ENCODE peak calls at places on chromosome 7, in five cellular contexts. L, X, U, D and C are unnamed samples. For H3K4me1, the result is how much of the 10 kb centered on the place peaks cover.

GRCh38 chr7:100370303-100370702 is 3.0 kb upstream of the PILRA start:
- DNase-seq in D (no peak), U (no peak), L (no peak), X (peak), C (no peak)

GRCh38 chr7:149103424-149103823 is 12.9 kb upstream of the ZNF786 start:
- DNase-seq in D (no peak), L (no peak), X (no peak), U (no peak), C (no peak)

GRCh38 chr7:131546126-131546525 is 10.3 kb downstream of the PODXL start:
- DNase-seq in L (no peak), D (no peak), U (no peak), X (no peak), C (peak)

GRCh38 chr7:1705856-1706255 is 35.8 kb downstream of the ELFN1 start:
- DNase-seq in L (no peak), X (no peak), D (no peak), U (no peak), C (no peak)

GRCh38 chr7:148987751-148988512 is 40.4 kb downstream of the PDIA4 start:
- DNase-seq in X (no peak), U (peak), L (no peak), D (no peak), C (no peak)

GRCh38 chr7:630111-630511 is 96.4 kb upstream of the DNAAF5 start:
- DNase-seq in L (no peak), X (no peak), D (no peak), U (no peak), C (no peak)

GRCh38 chr7:135825406-135825805 is 76.8 kb upstream of the FAM180A start:
- DNase-seq in L (no peak), U (no peak), X (no peak), D (no peak), C (no peak)

GRCh38 chr7:143172354-143172753 is 10.9 kb upstream of the TAS2R39 start:
- DNase-seq in U (no peak), D (no peak), X (no peak), L (no peak), C (peak)

GRCh38 chr7:87345962-87346371 is 503 bp downstream of the CROT start:
- DNase-seq in X (no peak), U (peak), L (no peak), D (no peak), C (no peak)

GRCh38 chr7:104878577-104878976 is 135.4 kb upstream of the KMT2E start:
- DNase-seq in X (no peak), U (no peak), L (no peak), D (no peak), C (no peak)

GRCh38 chr7:26305869-26306665 is 14.4 kb downstream of the SNX10 start:
- DNase-seq in X (no peak), D (no peak), L (no peak), U (no peak), C (no peak)

GRCh38 chr7:44867073-44867990 is 18.0 kb downstream of the PURB start:
- DNase-seq in X (no peak), D (peak), L (no peak), U (peak), C (no peak)

GRCh38 chr7:36781011-36781738 is 56.9 kb upstream of the AOAH start:
- DNase-seq in D (no peak), U (no peak), L (no peak), X (no peak), C (no peak)

GRCh38 chr7:121504478-121504877 is 108.4 kb upstream of the FAM3C start:
- DNase-seq in L (no peak), X (no peak), U (peak), D (no peak), C (no peak)

GRCh38 chr7:149196151-149196704 is 882 bp downstream of the ZNF282 start:
- DNase-seq in L (no peak), D (no peak), X (no peak), U (no peak), C (peak)

GRCh38 chr7:438361-438760 is 81.3 kb downstream of the PDGFA start:
- DNase-seq in D (no peak), U (no peak), X (no peak), L (no peak), C (no peak)

GRCh38 chr7:1640376-1641172 is 29.5 kb upstream of the ELFN1 start:
- DNase-seq in L (no peak), X (no peak), U (no peak), D (no peak), C (no peak)

GRCh38 chr7:55690-56248 is 136.6 kb upstream of the FAM20C start:
- DNase-seq in L (no peak), D (no peak), X (no peak), U (no peak), C (no peak)

GRCh38 chr7:34036069-34036920 is 131.0 kb downstream of the BMPER start:
- DNase-seq in D (no peak), U (peak), L (no peak), X (no peak), C (peak)

GRCh38 chr7:90834771-90835170 is 238.7 kb downstream of the CDK14 start:
- DNase-seq in L (no peak), U (no peak), X (no peak), D (no peak), C (no peak)

GRCh38 chr7:88985309-88985708 is 189.8 kb upstream of the TEX47 start:
- DNase-seq in X (no peak), L (no peak), D (no peak), U (no peak), C (no peak)

GRCh38 chr7:122535086-122535485 is 163.8 kb downstream of the RNF133 start:
- DNase-seq in D (no peak), X (no peak), L (no peak), U (no peak), C (no peak)

GRCh38 chr7:105896407-105896842 is 20.0 kb upstream of the ATXN7L1 start:
- DNase-seq in D (no peak), X (no peak), L (no peak), U (peak), C (peak)

GRCh38 chr7:16616542-16616941 is 29.0 kb downstream of the ANKMY2 start:
- DNase-seq in X (no peak), L (no peak), U (no peak), D (no peak), C (no peak)

GRCh38 chr7:23597908-23598224 is 684 bp downstream of the CCDC126 start:
- DNase-seq in X (no peak), D (no peak), L (no peak), U (no peak), C (no peak)

GRCh38 chr7:46855851-46856250 is 726.1 kb downstream of the TNS3 start:
- DNase-seq in X (no peak), L (no peak), U (no peak), D (no peak), C (no peak)

GRCh38 chr7:157764193-157764592 is 427.4 kb downstream of the DNAJB6 start:
- DNase-seq in L (no peak), D (no peak), U (no peak), X (no peak), C (no peak)

GRCh38 chr7:74284781-74285259 is 4.4 kb upstream of the CLIP2 start:
- DNase-seq in X (no peak), U (peak), D (no peak), L (no peak), C (peak)

GRCh38 chr7:74287303-74288033 is 1.7 kb upstream of the CLIP2 start:
- DNase-seq in D (no peak), U (no peak), L (no peak), X (no peak), C (peak)

GRCh38 chr7:74283858-74284447 is 5.3 kb upstream of the CLIP2 start:
- DNase-seq in U (no peak), X (no peak), L (no peak), D (no peak), C (no peak)

GRCh38 chr7:74288034-74288881 is 949 bp upstream of the CLIP2 start:
- DNase-seq in D (no peak), L (no peak), U (no peak), X (no peak), C (no peak)

GRCh38 chr7:74286131-74286530 is 3.1 kb upstream of the CLIP2 start:
- DNase-seq in X (no peak), U (no peak), D (no peak), L (no peak), C (no peak)
- H3K4me1 ChIP-seq in X (under half), U (under half), D (under half), L (under half), C (under half)

DNA sequence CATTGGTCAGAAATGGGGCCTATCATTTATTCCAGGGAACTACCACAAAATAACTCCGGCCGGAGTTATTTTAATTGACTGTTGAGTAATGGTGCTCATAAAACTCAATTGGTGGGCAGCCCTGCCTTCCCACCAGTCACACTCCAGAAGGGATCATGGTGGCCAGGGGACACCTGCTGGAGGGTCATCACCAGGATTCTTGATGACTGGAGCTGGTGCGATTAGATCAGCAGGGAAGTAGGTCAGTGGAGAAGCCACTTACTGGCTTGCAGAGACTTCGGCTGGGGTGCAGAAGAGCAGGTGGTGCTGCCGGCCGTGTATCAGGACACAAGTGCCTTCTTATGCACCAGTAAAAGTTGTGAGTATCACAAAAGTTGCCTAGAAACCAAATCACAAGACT is 82.6 kb upstream of the CHCHD3 start:
- DNase-seq in X (no peak), D (no peak), L (no peak), U (no peak), C (no peak)
- TF ChIP-seq CTCF in X (no peak), D (no peak), L (no peak), U (no peak), C (no peak)

GRCh38 chr7:43649755-43650274 is 66.9 kb downstream of the STK17A start:
- DNase-seq in D (no peak), L (no peak), U (no peak), X (no peak), C (peak)
- H3K4me1 ChIP-seq in D (half or more), L (half or more), U (under half), X (under half), C (under half)

DNA sequence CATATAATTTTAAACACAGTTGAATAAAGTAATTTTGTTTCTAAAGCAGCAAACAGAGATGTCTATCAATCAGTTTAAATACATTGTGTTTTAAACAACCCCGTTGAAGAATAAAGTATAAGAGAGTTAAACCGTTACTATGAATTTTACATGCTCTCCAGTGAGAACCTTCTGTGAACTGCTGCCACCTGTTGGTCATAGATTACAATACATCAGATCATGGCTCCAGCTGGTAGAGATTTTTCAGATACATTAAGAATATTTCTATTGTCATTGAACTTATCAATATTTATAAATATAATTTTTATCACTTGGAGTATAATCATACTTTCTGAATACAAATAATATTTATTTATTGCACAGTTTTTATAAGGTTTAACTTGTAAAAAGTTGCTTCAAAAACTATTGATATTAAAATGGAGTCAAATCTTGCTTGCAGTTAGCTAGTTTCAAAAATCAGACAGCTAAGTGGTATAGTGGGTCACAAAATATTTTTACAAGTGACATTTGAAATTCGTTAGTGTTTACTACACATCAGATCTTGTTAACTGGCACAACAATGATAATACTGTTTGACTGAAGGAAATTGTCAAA is 561.1 kb upstream of the PHF14 start:
- DNase-seq in X (no peak), L (peak), U (peak), D (peak), C (no peak)
- TF ChIP-seq CTCF in X (no peak), L (peak), U (peak), D (peak), C (peak)

GRCh38 chr7:2823124-2823523 is 21.0 kb downstream of the GNA12 start:
- DNase-seq in L (no peak), D (no peak), X (no peak), U (no peak), C (no peak)

GRCh38 chr7:2821842-2822507 is 22.1 kb downstream of the GNA12 start:
- DNase-seq in U (no peak), X (no peak), D (no peak), L (no peak), C (no peak)

GRCh38 chr7:2825595-2826227 is 18.4 kb downstream of the GNA12 start:
- DNase-seq in X (no peak), L (no peak), U (no peak), D (no peak), C (no peak)

GRCh38 chr7:2824678-2825461 is 19.2 kb downstream of the GNA12 start:
- DNase-seq in X (peak), U (no peak), D (no peak), L (no peak), C (no peak)

DNA sequence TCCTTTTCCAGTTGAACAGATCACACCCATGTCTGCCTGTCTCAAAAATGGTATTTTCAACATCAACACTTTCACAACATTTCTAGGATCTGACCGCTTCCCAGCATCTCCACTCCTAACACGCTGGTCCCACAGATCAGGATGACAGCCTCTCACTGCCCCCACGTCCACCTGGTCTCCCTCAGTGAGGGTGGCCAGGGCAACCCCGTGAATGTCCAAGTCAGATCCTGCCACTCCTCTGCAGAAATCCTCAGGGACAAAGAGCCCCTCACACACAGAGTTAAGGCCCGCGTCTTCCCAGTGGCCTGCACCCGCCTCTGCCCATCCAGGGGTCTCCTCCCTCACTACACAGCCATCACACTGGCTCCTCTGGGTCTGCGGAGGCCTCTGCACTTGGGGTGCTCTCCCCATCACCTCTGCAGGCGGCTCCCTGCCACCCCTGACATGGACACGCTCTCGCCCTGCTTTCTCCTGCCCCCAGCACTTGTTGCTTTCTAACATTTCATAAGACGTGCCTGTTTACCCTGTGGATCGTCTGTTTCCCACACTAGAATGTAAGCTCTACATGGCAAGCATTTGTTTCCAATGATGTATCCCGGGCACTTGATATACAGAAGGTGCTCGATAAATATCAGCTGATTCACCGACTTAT is 20.0 kb downstream of the GNA12 start:
- DNase-seq in D (no peak), L (no peak), U (no peak), X (no peak), C (no peak)
- H3K4me1 ChIP-seq in D (half or more), L (half or more), U (under half), X (half or more), C (under half)

DNA sequence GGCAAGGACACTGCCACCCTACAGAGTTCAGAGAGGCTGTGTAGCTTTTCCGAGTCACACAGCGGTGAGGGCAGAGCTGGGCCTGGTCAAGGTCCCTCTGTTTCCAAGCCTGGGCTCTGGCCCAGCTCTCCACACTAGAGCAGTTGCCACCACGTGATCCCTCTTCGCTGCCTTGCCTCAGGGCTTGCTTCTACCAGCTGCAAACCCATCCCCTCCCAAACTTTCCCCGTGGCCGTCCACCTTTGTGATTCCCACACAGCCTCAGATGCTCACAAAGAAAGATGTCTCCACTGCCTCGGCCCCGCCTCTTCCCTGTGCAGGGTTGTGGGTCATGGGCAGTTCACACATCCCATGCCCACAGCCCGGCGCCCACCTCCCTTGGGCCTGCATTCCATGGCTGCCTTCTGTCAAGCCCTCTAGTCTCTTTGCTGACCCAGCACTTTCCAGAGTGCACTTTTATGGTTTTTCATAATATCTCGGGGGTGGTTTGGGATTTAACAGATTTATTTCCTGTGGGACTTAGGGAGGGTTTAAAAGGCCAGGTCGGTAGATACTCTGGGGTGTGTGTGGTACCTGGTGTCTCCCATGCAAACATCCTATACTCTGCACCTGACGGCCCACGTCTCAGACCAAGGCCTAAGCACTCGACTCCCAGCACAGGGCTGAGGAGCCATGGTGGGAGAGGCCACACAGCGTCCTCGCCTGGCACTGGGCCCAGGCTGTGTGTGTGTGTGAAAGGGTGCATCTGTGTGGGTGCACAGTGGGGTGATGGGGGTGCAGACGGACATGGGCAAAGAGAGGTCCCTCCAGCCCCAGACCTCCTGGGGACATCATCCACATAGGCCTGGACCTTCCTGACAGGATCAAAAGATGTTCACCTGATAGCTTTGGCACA is 59.6 kb downstream of the PKD1L1 start:
- DNase-seq in X (no peak), L (no peak), U (no peak), D (no peak), C (no peak)
- TF ChIP-seq CTCF in X (no peak), L (no peak), U (no peak), D (no peak), C (no peak)

GRCh38 chr7:25208525-25209221 is 19.6 kb downstream of the NPVF start:
- DNase-seq in D (no peak), U (no peak), X (no peak), L (no peak), C (no peak)

GRCh38 chr7:25206765-25207164 is 21.5 kb downstream of the NPVF start:
- DNase-seq in X (no peak), L (no peak), D (no peak), U (no peak), C (no peak)

GRCh38 chr7:25207887-25208286 is 20.4 kb downstream of the NPVF start:
- DNase-seq in L (no peak), U (no peak), X (no peak), D (no peak), C (peak)
- H3K4me1 ChIP-seq in L (under half), U (under half), X (under half), D (under half), C (under half)

DNA sequence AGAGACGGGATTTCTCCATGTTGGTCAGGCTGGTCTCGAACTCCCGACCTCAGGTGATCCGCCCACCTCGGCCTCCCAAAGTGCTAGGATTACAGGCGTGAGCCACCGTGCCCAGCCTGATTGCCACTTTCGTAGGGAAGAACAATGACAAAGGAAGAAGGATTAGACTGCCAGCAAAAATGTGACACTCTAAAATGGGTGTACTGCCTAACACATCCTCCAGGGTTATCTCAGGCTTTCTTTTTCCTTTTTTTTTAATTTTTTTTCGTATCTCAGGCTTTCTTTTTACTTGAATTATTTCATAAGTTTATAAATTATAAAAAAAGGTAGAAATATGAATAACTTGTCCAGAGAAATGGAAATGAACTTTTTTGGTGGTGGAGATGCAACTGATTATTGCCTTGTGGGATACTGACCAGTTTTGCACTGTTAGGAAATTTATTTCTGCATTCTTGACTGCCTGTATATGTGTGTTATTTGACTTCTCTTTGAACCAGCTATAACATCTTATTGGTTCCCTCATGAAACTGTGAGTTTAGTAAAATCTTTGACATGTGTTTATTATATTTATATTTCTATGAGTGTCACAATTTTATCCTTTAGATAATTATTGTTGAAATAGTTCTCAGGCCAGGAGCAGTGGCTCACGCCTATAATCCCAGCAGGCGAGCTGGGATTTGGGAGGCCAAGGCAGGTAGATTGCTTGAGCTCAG is 56.8 kb downstream of the XRCC2 start:
- DNase-seq in U (no peak), L (no peak), D (no peak), X (no peak), C (no peak)
- TF ChIP-seq CTCF in U (no peak), L (no peak), D (no peak), X (no peak), C (no peak)

GRCh38 chr7:55548295-55548731 is 24.0 kb downstream of the VOPP1 start:
- DNase-seq in L (no peak), U (no peak), X (no peak), D (no peak), C (no peak)

GRCh38 chr7:55550838-55551537 is 21.3 kb downstream of the VOPP1 start:
- DNase-seq in D (no peak), U (peak), X (no peak), L (no peak), C (no peak)

GRCh38 chr7:55549457-55549856 is 22.8 kb downstream of the VOPP1 start:
- DNase-seq in X (no peak), D (no peak), U (no peak), L (no peak), C (peak)

GRCh38 chr7:55552320-55553086 is 19.8 kb downstream of the VOPP1 start:
- DNase-seq in X (no peak), L (peak), D (no peak), U (peak), C (peak)

GRCh38 chr7:55550010-55550409 is 22.3 kb downstream of the VOPP1 start:
- DNase-seq in D (no peak), U (no peak), L (no peak), X (no peak), C (peak)
- H3K4me1 ChIP-seq in D (half or more), U (under half), L (under half), X (under half), C (half or more)